ENCODE peak calls at places on chromosomes 16 and 17, in ten cellular contexts. S is activated CD8-positive, alpha-beta memory T cell treated with anti-CD3 and anti-CD28 coated beads, Interleukin-2, amount 50 U/mL, for 48 hours; K is HFFc6; R is left lung; W is H1; Q is AG08395; N is T-helper 1 cell; P is tibial artery; T is iris pigment epithelial cell; X is foreskin fibroblast. M is an unnamed sample.
A peak's percentile ranks its signal among the peaks of the same experiment; 100 is the strongest.

GRCh38 chr17:77118251-77118928 is 22.4 kb upstream of the SEC14L1 start:
- DNase-seq in S (no peak), K (no peak), R (no peak), W (no peak), Q (no peak), N (no peak), P (no peak), T (no peak), X (no peak), M (no peak)

GRCh38 chr17:28725660-28726395 is at the start of gene TLCD1:
- DNase-seq in S (peak; percentile 89), K (peak; percentile 84), R (peak; percentile 79), W (peak; percentile 88), Q (peak; percentile 84), N (no peak), P (peak; percentile 84), T (peak; percentile 76), X (peak; percentile 93), M (peak; percentile 45)

GRCh38 chr17:7043195-7043543 is 723 bp downstream of the SLC16A11 start:
- DNase-seq in S (no peak), K (no peak), R (no peak), W (no peak), Q (no peak), N (no peak), P (no peak), T (no peak), X (no peak), M (no peak)

GRCh38 chr16:64964126-64964540 is 157.7 kb downstream of the CDH11 start:
- DNase-seq in S (no peak), K (peak; percentile 72), R (no peak), W (no peak), Q (no peak), N (no peak), P (no peak), T (peak; percentile 88), X (peak; percentile 30), M (no peak)

GRCh38 chr17:80163315-80163714 is 6.5 kb upstream of the CARD14 start:
- DNase-seq in S (no peak), K (no peak), R (no peak), W (no peak), Q (no peak), N (no peak), P (no peak), T (peak; percentile 13), X (no peak), M (no peak)

GRCh38 chr16:84730406-84731106 is 30.8 kb downstream of the USP10 start:
- DNase-seq in S (no peak), K (peak; percentile 93), R (peak; percentile 78), W (peak; percentile 14), Q (peak; percentile 86), N (no peak), P (peak; percentile 76), T (peak; percentile 97), X (peak; percentile 94), M (no peak)

GRCh38 chr16:88914750-88915368 is 48.4 kb upstream of the PABPN1L start:
- DNase-seq in S (no peak), K (peak; percentile 38), R (no peak), W (no peak), Q (peak; percentile 91), N (no peak), P (no peak), T (peak; percentile 24), X (peak; percentile 94), M (no peak)

GRCh38 chr16:52492789-52493357 is 54.1 kb downstream of the TOX3 start:
- DNase-seq in S (no peak), K (no peak), R (no peak), W (no peak), Q (no peak), N (no peak), P (no peak), T (no peak), X (no peak), M (no peak)

GRCh38 chr17:12301551-12301950 is 280.9 kb downstream of the MAP2K4 start:
- DNase-seq in S (no peak), K (no peak), R (no peak), W (no peak), Q (no peak), N (no peak), P (no peak), T (no peak), X (no peak), M (no peak)